ENCODE peak calls at places on chromosome 20, in four cellular contexts. O is WTC11, G is SK-N-SH, D is GM12878. X is an unnamed sample.

GRCh38 chr20:10609726-10610125 is 64.1 kb downstream of the JAG1 start:
- DNase-seq in O (no peak), D (no peak), G (no peak), X (no peak)

GRCh38 chr20:9672976-9673375 is 158.6 kb downstream of the LAMP5 start:
- DNase-seq in G (no peak), O (no peak), D (no peak), X (no peak)

GRCh38 chr20:63602321-63602720 is 24.6 kb downstream of the GMEB2 start:
- DNase-seq in D (no peak), G (no peak), O (no peak), X (no peak)

GRCh38 chr20:34566978-34567884 is 8.7 kb downstream of the MAP1LC3A start:
- DNase-seq in G (no peak), D (no peak), O (no peak), X (no peak)

GRCh38 chr20:53602661-53603060 is 9.0 kb upstream of the ZNF217 start:
- DNase-seq in G (no peak), D (no peak), O (no peak), X (no peak)

GRCh38 chr20:3766832-3767433 is 620 bp downstream of the ADISSP start:
- DNase-seq in O (no peak), D (no peak), G (no peak), X (peak)

GRCh38 chr20:32521780-32522524 is 63.2 kb downstream of the NOL4L start:
- DNase-seq in D (no peak), O (peak), G (peak), X (peak)

GRCh38 chr20:52422574-52423463 is 231.2 kb upstream of the ZFP64 start:
- DNase-seq in D (no peak), O (no peak), G (no peak), X (no peak)

GRCh38 chr20:14235355-14235754 is 102.1 kb downstream of the FLRT3 start:
- DNase-seq in D (no peak), G (no peak), O (no peak), X (no peak)

GRCh38 chr20:54794874-54795273 is 319.5 kb downstream of the DOK5 start:
- DNase-seq in G (no peak), D (no peak), O (no peak), X (no peak)

GRCh38 chr20:10658051-10658823 is 15.6 kb downstream of the JAG1 start:
- DNase-seq in O (no peak), D (no peak), G (no peak), X (no peak)

GRCh38 chr20:50837532-50838321 is 42.9 kb downstream of the BCAS4 start:
- DNase-seq in G (no peak), O (no peak), D (no peak), X (peak)

GRCh38 chr20:62799036-62799435 is 2.8 kb downstream of the MRGBP start:
- DNase-seq in G (no peak), D (no peak), O (no peak), X (no peak)

GRCh38 chr20:56582557-56582956 is 46.5 kb upstream of the TFAP2C start:
- DNase-seq in O (no peak), G (no peak), D (no peak), X (no peak)

GRCh38 chr20:16608265-16608636 is 35.0 kb upstream of the KIF16B start:
- DNase-seq in D (no peak), G (no peak), O (no peak), X (no peak)

GRCh38 chr20:51412991-51413471 is 129.5 kb downstream of the NFATC2 start:
- DNase-seq in O (no peak), D (no peak), G (peak), X (no peak)

GRCh38 chr20:35398660-35399144 is 13.1 kb downstream of the UQCC1 start:
- DNase-seq in G (no peak), D (no peak), O (no peak), X (no peak)

GRCh38 chr20:602357-602970 is 7.6 kb downstream of the TCF15 start:
- DNase-seq in O (no peak), D (no peak), G (no peak), X (no peak)

GRCh38 chr20:21640556-21640955 is 64.9 kb upstream of the PAX1 start:
- DNase-seq in D (no peak), O (peak), G (no peak), X (peak)

GRCh38 chr20:10501377-10501776 is 66.3 kb downstream of the SLX4IP start:
- DNase-seq in O (no peak), D (no peak), G (no peak), X (peak)

GRCh38 chr20:15814903-15815302 is 758.3 kb downstream of the KIF16B start:
- DNase-seq in G (no peak), O (no peak), D (no peak), X (no peak)

GRCh38 chr20:38805958-38806854 is 709 bp downstream of the PPP1R16B start:
- DNase-seq in O (peak), G (peak), D (no peak), X (peak)

GRCh38 chr20:44886276-44886671 is 769 bp downstream of the YWHAB start:
- DNase-seq in G (no peak), D (no peak), O (no peak), X (peak)

GRCh38 chr20:39885975-39886649 is 802.9 kb downstream of the MAFB start:
- DNase-seq in O (peak), D (no peak), G (peak), X (no peak)

GRCh38 chr20:5510446-5510845 is 193.7 kb upstream of the PROKR2 start:
- DNase-seq in D (no peak), G (no peak), O (peak), X (no peak)

GRCh38 chr20:45823949-45824835 is 2.9 kb downstream of the TNNC2 start:
- DNase-seq in G (peak), O (peak), D (no peak), X (no peak)

GRCh38 chr20:19757973-19758887 is at the start of gene RIN2:
- DNase-seq in O (peak), G (peak), D (no peak), X (no peak)

GRCh38 chr20:6418732-6419131 is 295.9 kb upstream of the FERMT1 start:
- DNase-seq in D (no peak), G (no peak), O (no peak), X (no peak)

GRCh38 chr20:56758706-56759105 is 129.6 kb downstream of the TFAP2C start:
- DNase-seq in O (no peak), D (no peak), G (no peak), X (no peak)

GRCh38 chr20:41340327-41341055 is at the start of gene LPIN3:
- DNase-seq in O (peak), D (no peak), G (peak), X (peak)
- TF ChIP-seq USF1 in O (no peak), D (no peak), G (no peak), X (no peak)

GRCh38 chr20:47737923-47738322 is 47.4 kb downstream of the SULF2 start:
- DNase-seq in D (no peak), O (no peak), G (no peak), X (no peak)
- TF ChIP-seq USF1 in D (no peak), O (no peak), G (no peak), X (no peak)

DNA sequence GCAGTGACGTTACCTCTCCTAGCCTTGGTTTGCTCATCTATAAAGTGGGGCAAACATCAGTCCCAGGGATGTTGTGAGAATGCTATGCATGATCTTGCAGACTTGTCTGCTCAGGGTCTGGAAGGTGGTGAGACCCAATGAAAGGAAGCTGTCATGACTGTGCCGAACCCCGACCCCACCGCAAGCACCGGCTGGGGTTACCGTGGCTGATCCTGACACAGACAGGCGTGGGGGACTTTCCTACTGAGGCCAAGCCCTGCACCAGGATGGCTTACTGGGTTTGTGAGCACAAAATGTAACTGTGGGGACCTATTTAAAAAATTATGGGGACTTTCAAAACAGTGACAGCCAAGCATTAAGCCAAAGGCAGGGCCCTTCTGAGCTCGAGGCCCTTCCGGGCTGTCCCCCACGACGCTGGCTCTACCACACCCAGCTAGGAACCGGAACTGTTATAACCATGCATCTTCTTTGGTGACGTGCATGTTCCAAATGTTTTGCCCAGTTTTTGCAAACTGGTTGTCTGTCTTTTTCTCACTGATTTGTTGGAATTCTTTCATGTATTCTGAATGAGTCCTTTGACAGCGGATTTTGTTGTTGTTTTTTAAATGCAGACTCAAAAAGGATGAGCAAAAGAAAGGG is 76.6 kb upstream of the PMEPA1 start:
- DNase-seq in G (no peak), O (no peak), D (no peak), X (no peak)
- TF ChIP-seq USF1 in G (no peak), O (no peak), D (no peak), X (no peak)

GRCh38 chr20:24862606-24863005 is 86.5 kb upstream of the CST7 start:
- DNase-seq in G (no peak), D (no peak), O (no peak), X (no peak)

GRCh38 chr20:24866008-24866407 is 83.1 kb upstream of the CST7 start:
- DNase-seq in D (no peak), G (no peak), O (no peak), X (no peak)

GRCh38 chr20:24866742-24867141 is 82.3 kb upstream of the CST7 start:
- DNase-seq in O (no peak), G (no peak), D (no peak), X (no peak)

GRCh38 chr20:24862186-24862585 is 86.9 kb upstream of the CST7 start:
- DNase-seq in O (no peak), D (no peak), G (no peak), X (no peak)

DNA sequence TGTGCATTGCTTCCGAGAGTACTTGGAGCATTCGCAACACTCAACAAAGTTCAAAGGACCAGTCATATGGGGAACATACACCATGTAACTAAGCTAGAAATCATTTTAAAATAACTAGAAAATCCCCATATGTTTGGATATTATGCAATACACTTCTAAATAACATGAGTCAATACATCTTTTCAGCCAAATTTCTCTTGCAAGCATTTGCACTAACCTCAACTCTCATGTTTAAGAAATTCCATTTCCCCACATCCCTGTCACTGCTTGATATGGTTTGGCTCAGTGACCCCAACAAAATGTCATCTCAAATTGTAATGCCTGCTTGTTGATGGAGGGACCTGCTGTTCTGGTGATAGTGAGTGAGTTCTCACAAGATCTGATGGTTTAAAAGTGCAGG is 85.7 kb upstream of the CST7 start:
- DNase-seq in G (no peak), D (no peak), O (no peak), X (no peak)
- TF ChIP-seq USF1 in G (no peak), D (no peak), O (no peak), X (no peak)

X was measured in K562.